ENCODE peak calls at places on chromosomes 1 and 21, in seven cellular contexts. M is A549, U is HepG2, P is endothelial cell of umbilical vein, F is H1, R is K562, D is HCT116. K is an unnamed sample.

GRCh38 chr21:23401278-23401677 is 2206.0 kb downstream of the MRPL39 start:
- DNase-seq in M (peak), F (no peak), P (peak), D (no peak), R (no peak), U (no peak), K (peak)

GRCh38 chr1:32494196-32494595 is 29.3 kb downstream of the ZBTB8B start:
- DNase-seq in R (no peak), D (no peak), F (no peak), U (no peak), M (no peak), P (no peak), K (no peak)

GRCh38 chr1:112397051-112397471 is 1.0 kb downstream of the CTTNBP2NL start:
- DNase-seq in U (no peak), D (no peak), F (no peak), P (peak), M (no peak), R (no peak), K (no peak)

GRCh38 chr1:1308756-1309524 is 543 bp downstream of the PUSL1 start:
- DNase-seq in P (peak), M (no peak), R (no peak), D (no peak), U (no peak), F (no peak), K (peak)

GRCh38 chr1:35554261-35555211 is 2.7 kb downstream of the KIAA0319L start:
- DNase-seq in U (no peak), D (no peak), P (peak), F (no peak), R (no peak), M (no peak), K (no peak)

GRCh38 chr1:177505905-177506590 is 335.3 kb downstream of the BRINP2 start:
- DNase-seq in F (no peak), R (no peak), D (no peak), M (no peak), U (no peak), P (peak), K (no peak)

GRCh38 chr1:21814981-21815583 is 3.0 kb downstream of the LDLRAD2 start:
- DNase-seq in R (no peak), D (no peak), U (no peak), F (no peak), M (no peak), P (no peak), K (no peak)

GRCh38 chr1:53359934-53360276 is 32.0 kb upstream of the LRP8 start:
- DNase-seq in F (no peak), P (no peak), M (no peak), R (no peak), D (no peak), U (no peak), K (no peak)

GRCh38 chr1:51316113-51316763 is 14.1 kb downstream of the TTC39A start:
- DNase-seq in F (no peak), P (no peak), M (no peak), D (no peak), U (no peak), R (no peak), K (no peak)

GRCh38 chr1:197320991-197321531 is 53.0 kb downstream of the CRB1 start:
- DNase-seq in P (no peak), D (no peak), R (no peak), M (peak), F (no peak), U (no peak), K (no peak)

GRCh38 chr1:67708606-67709005 is 23.6 kb downstream of the GADD45A start:
- DNase-seq in F (no peak), P (no peak), U (no peak), R (no peak), M (no peak), D (no peak), K (no peak)

GRCh38 chr1:161131721-161132409 is 602 bp downstream of the DEDD start:
- DNase-seq in U (no peak), F (no peak), R (no peak), D (no peak), P (peak), M (no peak), K (peak)

GRCh38 chr1:26694185-26694572 is 1.6 kb upstream of the ARID1A start:
- DNase-seq in F (no peak), U (no peak), P (no peak), M (no peak), D (no peak), R (peak), K (no peak)

GRCh38 chr1:233864578-233864977 is 39.9 kb upstream of the SLC35F3 start:
- DNase-seq in D (no peak), F (no peak), P (no peak), M (no peak), U (no peak), R (no peak), K (no peak)

GRCh38 chr1:116538527-116538926 is 32.3 kb downstream of the CD58 start:
- DNase-seq in M (peak), P (no peak), R (no peak), F (no peak), D (peak), U (peak), K (no peak)

GRCh38 chr1:29466258-29466657 is 229.9 kb downstream of the PTPRU start:
- DNase-seq in P (no peak), M (no peak), R (no peak), U (no peak), D (no peak), F (no peak), K (no peak)

GRCh38 chr1:6638226-6638625 is 13.6 kb downstream of the THAP3 start:
- DNase-seq in U (no peak), F (no peak), R (no peak), D (no peak), P (no peak), M (no peak), K (no peak)

GRCh38 chr1:220791959-220792358 is 5.2 kb downstream of the MTARC1 start:
- DNase-seq in M (no peak), F (no peak), R (no peak), U (no peak), P (no peak), D (no peak), K (no peak)

GRCh38 chr1:91015794-91016550 is 5.9 kb downstream of the ZNF644 start:
- DNase-seq in F (no peak), P (no peak), D (no peak), M (peak), U (peak), R (no peak), K (no peak)

GRCh38 chr1:79193211-79194079 is 186.9 kb upstream of the ADGRL4 start:
- DNase-seq in M (peak), D (peak), F (peak), P (peak), U (no peak), R (no peak), K (no peak)

GRCh38 chr21:41684381-41685245 is 82.2 kb downstream of the RIPK4 start:
- DNase-seq in P (no peak), M (peak), R (no peak), F (no peak), D (no peak), U (peak), K (no peak)

GRCh38 chr1:211829343-211830054 is 1.1 kb downstream of the LPGAT1 start:
- DNase-seq in F (no peak), D (no peak), M (peak), P (no peak), R (peak), U (peak), K (peak)

GRCh38 chr1:211830055-211830329 is 571 bp downstream of the LPGAT1 start:
- DNase-seq in M (no peak), F (no peak), U (no peak), R (no peak), D (no peak), P (no peak), K (peak)

GRCh38 chr1:211830330-211831142 is at the start of gene LPGAT1:
- DNase-seq in D (peak), F (no peak), R (peak), U (peak), M (peak), P (peak), K (peak)

GRCh38 chr1:211833174-211833820 is 2.7 kb upstream of the LPGAT1 start:
- DNase-seq in D (no peak), R (no peak), P (no peak), U (no peak), M (no peak), F (no peak), K (peak)

DNA sequence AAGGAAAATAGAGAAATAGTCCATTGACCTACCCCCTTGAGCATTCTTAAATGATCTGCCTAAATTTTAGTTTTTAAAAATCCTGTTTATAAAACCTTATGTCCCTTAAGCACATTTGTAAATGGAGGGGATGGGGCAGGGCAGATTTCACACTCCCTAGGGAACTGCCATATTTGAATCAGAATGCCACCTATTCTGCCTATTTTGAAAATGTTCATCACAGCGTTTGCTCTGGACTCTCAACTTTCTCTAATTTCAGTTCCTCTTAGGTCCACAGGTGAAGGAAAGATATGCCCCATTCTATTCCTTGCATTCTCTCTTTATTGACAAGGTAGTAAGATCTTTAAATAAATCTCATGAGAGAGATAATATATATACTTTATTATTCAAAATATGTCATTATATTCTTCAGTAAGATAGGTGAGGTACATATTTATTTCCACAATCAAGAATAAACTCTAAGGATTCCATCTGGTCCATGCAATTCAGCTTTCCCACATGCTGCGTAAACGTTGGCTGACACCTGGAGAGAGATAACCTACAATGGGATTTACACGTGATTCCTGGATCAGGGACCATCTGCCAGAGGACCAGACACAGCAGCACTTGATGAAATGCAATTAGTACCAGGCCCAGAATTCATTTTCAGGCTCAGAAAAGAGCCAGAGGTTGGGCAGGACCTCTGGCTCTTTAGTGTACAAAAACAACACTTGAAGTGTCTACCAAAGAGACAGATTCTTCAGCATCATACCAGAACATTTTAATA is 1.2 kb upstream of the LPGAT1 start:
- DNase-seq in R (no peak), P (no peak), D (no peak), U (no peak), F (no peak), M (no peak), K (no peak)
- TF ChIP-seq MAX in R (no peak), P (no peak), D (no peak), U (no peak), F (no peak), M (no peak), K (no peak)

GRCh38 chr1:209805875-209806760 is at the start of gene IRF6:
- DNase-seq in M (peak), F (peak), U (no peak), P (peak), R (peak), D (peak), K (no peak)
- TF ChIP-seq POLR2A in M (no peak), F (peak), U (no peak), P (peak), R (peak), D (peak), K (no peak)

GRCh38 chr21:46368533-46369285 is 44.8 kb downstream of the PCNT start:
- DNase-seq in D (no peak), U (no peak), F (no peak), P (no peak), M (no peak), R (no peak), K (no peak)
- H3K4me3 ChIP-seq in D (no peak), U (no peak), F (no peak), P (no peak), M (no peak), R (no peak), K (no peak)

GRCh38 chr1:184118051-184118450 is 66.5 kb downstream of the TSEN15 start:
- DNase-seq in P (no peak), R (no peak), M (peak), D (no peak), F (no peak), U (no peak), K (no peak)
- TF ChIP-seq MAX in P (no peak), R (no peak), M (no peak), D (no peak), F (no peak), U (no peak), K (no peak)

GRCh38 chr1:3879787-3880428 is 20.2 kb downstream of the C1orf174 start:
- DNase-seq in P (no peak), U (no peak), F (no peak), R (no peak), D (no peak), M (no peak), K (no peak)

GRCh38 chr1:3879099-3879498 is 21.0 kb downstream of the C1orf174 start:
- DNase-seq in U (no peak), D (no peak), R (no peak), F (no peak), M (no peak), P (no peak), K (no peak)

GRCh38 chr1:3880429-3881190 is 19.5 kb downstream of the C1orf174 start:
- DNase-seq in M (no peak), U (no peak), P (no peak), R (no peak), D (no peak), F (no peak), K (no peak)

GRCh38 chr1:3874736-3875135 is 17.5 kb downstream of the DFFB start:
- DNase-seq in F (no peak), M (no peak), R (no peak), D (no peak), U (no peak), P (no peak), K (no peak)

DNA sequence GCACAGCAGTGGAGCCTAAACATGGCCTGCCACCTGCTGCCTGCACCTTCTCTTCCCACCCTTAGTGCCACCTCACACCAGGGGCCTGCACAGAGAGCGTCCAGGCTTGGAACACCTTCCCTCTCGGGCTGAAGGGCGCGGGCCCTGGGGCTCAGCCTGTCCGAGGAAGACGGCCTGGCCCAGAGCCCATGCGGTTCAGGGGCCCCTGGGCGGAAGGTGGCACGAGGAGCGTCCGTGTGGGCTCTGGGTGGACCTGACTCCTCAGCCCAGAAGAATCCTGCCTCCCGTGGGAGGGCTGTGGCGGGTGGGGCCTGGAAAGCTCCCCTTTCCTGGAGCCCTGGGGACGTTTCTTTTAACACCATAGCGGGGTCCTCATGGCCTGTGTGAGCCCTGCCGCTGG is 19.4 kb downstream of the DFFB start:
- DNase-seq in D (no peak), P (no peak), R (no peak), M (no peak), F (no peak), U (no peak), K (no peak)
- TF ChIP-seq POLR2A in D (no peak), P (no peak), R (no peak), M (no peak), F (no peak), U (no peak), K (no peak)

K was measured in NB4.